ENCODE peak calls at places on chromosomes 3 and 15, in nine cellular contexts. J is left ventricle myocardium superior; M is fibroblast of lung; H is progenitor cell of endocrine pancreas; N is Calu3; A is non-pigmented ciliary epithelial cell; G is stimulated activated CD4-positive, alpha-beta T cell treated with anti-CD3 and anti-CD28 coated beads, Interleukin-2, amount 100 ng/mL, for 48 hours; U is bronchial epithelial cell; W is upper lobe of right lung. D is an unnamed sample.

GRCh38 chr3:4574426-4574965 is 81.3 kb downstream of the ITPR1 start:
- DNase-seq in U (no peak), H (no peak), J (no peak), M (no peak), N (no peak), A (no peak), G (no peak), W (no peak), D (no peak)

GRCh38 chr3:78277220-78277619 is 1237.3 kb downstream of the ROBO2 start:
- DNase-seq in J (no peak), U (no peak), W (no peak), A (no peak), M (no peak), N (no peak), G (no peak), H (no peak), D (no peak)

GRCh38 chr3:186519021-186519658 is 25.0 kb downstream of the CRYGS start:
- DNase-seq in A (no peak), W (no peak), M (no peak), H (no peak), N (no peak), J (no peak), U (no peak), G (peak), D (no peak)

GRCh38 chr15:76235186-76235826 is 76.0 kb downstream of the ETFA start:
- DNase-seq in U (peak), H (no peak), N (no peak), A (no peak), W (no peak), J (no peak), M (peak), G (no peak), D (peak)

GRCh38 chr3:122982202-122983185 is 45.1 kb downstream of the SEMA5B start:
- DNase-seq in W (no peak), G (no peak), M (no peak), N (no peak), H (no peak), J (peak), U (no peak), A (no peak), D (no peak)

GRCh38 chr3:147422226-147422933 is 13.2 kb downstream of the ZIC1 start:
- DNase-seq in H (no peak), W (no peak), G (no peak), N (no peak), M (no peak), U (no peak), A (no peak), J (no peak), D (no peak)

GRCh38 chr15:91694829-91695205 is 158.7 kb upstream of the SLCO3A1 start:
- DNase-seq in A (no peak), J (no peak), M (peak), H (no peak), N (peak), G (no peak), U (peak), W (no peak), D (peak)

GRCh38 chr15:90174140-90174891 is 26.8 kb upstream of the SEMA4B start:
- DNase-seq in A (no peak), U (no peak), J (peak), W (peak), H (no peak), G (no peak), M (peak), N (no peak), D (peak)

GRCh38 chr15:36585774-36586173 is 6.3 kb downstream of the CDIN1 start:
- DNase-seq in M (no peak), H (no peak), U (peak), N (no peak), G (no peak), W (no peak), A (no peak), J (no peak), D (peak)

GRCh38 chr3:43765417-43766030 is 74.8 kb downstream of the ABHD5 start:
- DNase-seq in W (no peak), A (no peak), N (no peak), M (peak), J (peak), H (no peak), G (no peak), U (peak), D (no peak)

GRCh38 chr3:163556804-163557203 is 1521.5 kb downstream of the SI start:
- DNase-seq in W (no peak), A (no peak), N (no peak), J (no peak), G (no peak), U (no peak), H (no peak), M (no peak), D (no peak)

GRCh38 chr3:123375014-123375940 is 73.6 kb downstream of the ADCY5 start:
- DNase-seq in G (no peak), U (no peak), W (peak), A (no peak), N (no peak), H (no peak), M (no peak), J (no peak), D (no peak)

GRCh38 chr15:70060214-70061085 is 37.3 kb downstream of the TLE3 start:
- DNase-seq in W (no peak), A (no peak), U (no peak), G (no peak), N (no peak), H (no peak), M (no peak), J (no peak), D (no peak)

GRCh38 chr3:108090066-108090700 is 648 bp downstream of the CD47 start:
- DNase-seq in G (peak), U (peak), J (no peak), A (no peak), H (no peak), M (peak), N (no peak), W (no peak), D (peak)

GRCh38 chr15:40282144-40282869 is 557 bp downstream of the ANKRD63 start:
- DNase-seq in G (peak), N (peak), J (peak), W (peak), U (no peak), A (no peak), M (peak), H (peak), D (peak)

GRCh38 chr3:44988073-44988472 is 12.0 kb downstream of the EXOSC7 start:
- DNase-seq in G (no peak), N (no peak), A (no peak), M (no peak), U (no peak), H (no peak), W (no peak), J (no peak), D (no peak)

GRCh38 chr3:30586091-30586805 is 20.2 kb upstream of the TGFBR2 start:
- DNase-seq in U (no peak), W (no peak), M (no peak), H (no peak), J (no peak), N (no peak), A (no peak), G (no peak), D (peak)

GRCh38 chr15:62758126-62758951 is 284.2 kb upstream of the TPM1 start:
- DNase-seq in G (no peak), W (no peak), M (peak), U (peak), J (no peak), A (no peak), N (no peak), H (no peak), D (peak)

GRCh38 chr3:33054100-33055097 is 42.5 kb downstream of the GLB1 start:
- DNase-seq in M (no peak), A (no peak), H (no peak), J (no peak), U (no peak), N (no peak), W (no peak), G (no peak), D (no peak)

GRCh38 chr15:67385971-67386370 is 131.4 kb downstream of the IQCH start:
- DNase-seq in M (no peak), U (no peak), J (no peak), A (no peak), H (no peak), W (no peak), N (no peak), G (no peak), D (no peak)

GRCh38 chr3:45362768-45363167 is 25.6 kb upstream of the LARS2 start:
- DNase-seq in U (peak), W (no peak), A (no peak), N (no peak), H (no peak), M (no peak), J (no peak), G (no peak), D (peak)

GRCh38 chr15:88202231-88202630 is 54.3 kb downstream of the NTRK3 start:
- DNase-seq in G (no peak), W (no peak), U (no peak), H (no peak), J (no peak), N (no peak), A (no peak), M (peak), D (peak)

GRCh38 chr3:128910006-128910405 is 30.6 kb downstream of the ACAD9 start:
- DNase-seq in M (no peak), J (no peak), U (no peak), N (no peak), W (peak), H (no peak), A (no peak), G (no peak), D (no peak)